ENCODE peak calls at places on chromosomes 12 and 14, in five cellular contexts. Q, W, G, H and L are unnamed samples.
A peak's percentile ranks its signal among the peaks of the same experiment; 100 is the strongest.

GRCh38 chr14:59664741-59665140 is 88.1 kb upstream of the CCDC175 start:
- DNase-seq in W (no peak), G (no peak), H (no peak), Q (no peak), L (peak; percentile 35)

GRCh38 chr14:33505963-33506329 is 444.9 kb downstream of the EGLN3 start:
- DNase-seq in W (no peak), Q (no peak), G (no peak), H (no peak), L (no peak)

GRCh38 chr14:80587096-80587724 is 354.3 kb downstream of the CEP128 start:
- DNase-seq in Q (no peak), G (peak; percentile 49), W (no peak), H (no peak), L (peak; percentile 57)

GRCh38 chr12:93089805-93090569 is 160.9 kb upstream of the EEA1 start:
- DNase-seq in W (no peak), G (peak; percentile 89), Q (no peak), H (no peak), L (no peak)

GRCh38 chr12:6335451-6336078 is 6.3 kb downstream of the TNFRSF1A start:
- DNase-seq in W (no peak), G (peak; percentile 94), H (no peak), Q (peak; percentile 79), L (peak; percentile 79)

GRCh38 chr14:37263656-37264236 is 66.0 kb downstream of the MIPOL1 start:
- DNase-seq in W (no peak), G (peak; percentile 58), Q (no peak), H (no peak), L (no peak)

GRCh38 chr12:127162902-127163301 is 1104.1 kb upstream of the TMEM132C start:
- DNase-seq in G (peak; percentile 55), Q (no peak), H (no peak), W (no peak), L (no peak)

GRCh38 chr12:29649722-29650121 is 134.0 kb downstream of the TMTC1 start:
- DNase-seq in Q (no peak), G (no peak), W (no peak), H (no peak), L (no peak)

GRCh38 chr14:20668969-20669368 is 15.4 kb upstream of the RNASE4 start:
- DNase-seq in H (no peak), G (no peak), Q (no peak), W (no peak), L (no peak)

GRCh38 chr14:58772061-58772604 is 134.4 kb downstream of the DACT1 start:
- DNase-seq in G (no peak), W (no peak), Q (no peak), H (no peak), L (no peak)

GRCh38 chr12:124928095-124928911 is 13.9 kb upstream of the UBC start:
- DNase-seq in Q (peak; percentile 66), W (no peak), H (no peak), G (no peak), L (peak; percentile 100)

GRCh38 chr14:81144811-81145598 is 75.8 kb downstream of the GTF2A1 start:
- DNase-seq in W (no peak), H (no peak), Q (no peak), G (no peak), L (no peak)

GRCh38 chr12:92134638-92135274 is 10.9 kb downstream of the BTG1 start:
- DNase-seq in Q (no peak), G (peak; percentile 63), W (no peak), H (no peak), L (no peak)

GRCh38 chr14:63276016-63276415 is 42.7 kb downstream of the GPHB5 start:
- DNase-seq in Q (no peak), H (no peak), G (no peak), W (no peak), L (no peak)

GRCh38 chr14:38724621-38725020 is 378.4 kb downstream of the SEC23A start:
- DNase-seq in W (no peak), Q (no peak), G (no peak), H (no peak), L (no peak)

GRCh38 chr14:54606631-54607133 is 39.8 kb downstream of the SAMD4A start:
- DNase-seq in W (no peak), Q (no peak), G (peak; percentile 74), H (no peak), L (no peak)
- H2AK5ac ChIP-seq in W (no peak overlapping the region), Q (no peak overlapping the region), G (no peak overlapping the region), H (no peak overlapping the region), L (no peak overlapping the region)

GRCh38 chr14:94630396-94630795 is 18.2 kb downstream of the SERPINA3 start:
- DNase-seq in W (no peak), G (no peak), H (no peak), Q (no peak), L (no peak)
- H2BK12ac ChIP-seq in W (no peak overlapping the region), G (no peak overlapping the region), H (no peak overlapping the region), Q (no peak overlapping the region), L (no peak overlapping the region)

GRCh38 chr12:67748761-67749075 is 100.2 kb downstream of the DYRK2 start:
- DNase-seq in G (no peak), H (no peak), Q (no peak), W (no peak), L (no peak)
- H3K4ac ChIP-seq in G (no peak overlapping the region), H (no peak overlapping the region), Q (no peak overlapping the region), W (no peak overlapping the region), L (no peak overlapping the region)

DNA sequence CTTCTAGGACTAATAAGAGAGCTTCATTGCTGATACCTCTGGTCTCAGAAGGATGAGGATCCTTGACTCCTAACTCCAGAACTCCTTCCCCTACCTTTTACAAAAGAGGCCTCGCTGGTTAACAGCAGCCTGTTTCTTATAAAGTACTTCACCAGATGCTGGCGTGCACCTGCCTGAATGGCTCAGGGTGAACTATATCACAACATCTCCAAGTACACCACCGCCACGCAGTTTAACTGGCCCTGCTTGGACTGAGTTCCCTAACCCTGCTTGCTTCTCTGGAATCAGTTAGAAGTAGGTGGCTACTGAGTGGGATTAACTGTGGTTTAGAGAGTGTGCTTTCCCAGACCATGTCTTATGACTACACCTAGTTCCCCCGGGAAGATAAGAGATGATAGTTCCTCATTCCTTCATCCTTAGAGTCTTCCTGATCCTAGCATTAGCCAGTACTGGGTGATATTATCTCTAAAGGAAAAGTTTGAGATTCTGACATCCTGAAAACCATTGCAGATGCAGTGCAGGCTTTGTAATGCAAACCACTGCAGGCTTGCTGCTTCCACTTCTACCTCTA is 3.0 kb downstream of the FOXJ2 start:
- DNase-seq in G (peak; percentile 33), Q (no peak), W (no peak), H (no peak), L (peak; percentile 58)
- H2AK5ac ChIP-seq in G (no peak overlapping the region), Q (no peak overlapping the region), W (no peak overlapping the region), H (no peak overlapping the region), L (no peak overlapping the region)

GRCh38 chr12:16307843-16308475 is 30.5 kb upstream of the SLC15A5 start:
- DNase-seq in H (no peak), G (no peak), Q (no peak), W (no peak), L (no peak)

DNA sequence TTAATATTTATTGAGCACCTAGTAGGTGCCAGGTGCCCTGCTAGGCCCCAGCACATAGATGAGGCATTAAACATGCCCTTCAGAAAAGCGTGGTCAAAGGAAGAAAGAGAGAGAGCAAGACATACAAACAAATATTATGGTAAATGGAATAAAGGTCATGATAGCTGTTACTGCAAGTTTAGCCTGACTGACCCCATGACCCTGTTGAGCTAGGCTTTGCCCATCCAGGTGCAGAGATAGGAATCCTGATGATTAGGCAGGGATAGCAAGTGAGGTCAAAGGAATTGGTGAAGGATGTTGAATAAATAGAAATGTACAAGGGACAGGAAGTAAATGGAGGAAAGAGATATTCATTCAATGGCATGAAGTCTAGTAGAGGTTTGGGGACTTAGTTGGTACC is 33.4 kb upstream of the SLC15A5 start:
- DNase-seq in G (no peak), H (no peak), Q (no peak), W (no peak), L (no peak)
- H2BK12ac ChIP-seq in G (no peak overlapping the region), H (no peak overlapping the region), Q (no peak overlapping the region), W (no peak overlapping the region), L (no peak overlapping the region)

GRCh38 chr12:1630081-1630826 is 1.2 kb downstream of the WNT5B start:
- DNase-seq in W (no peak), G (peak; percentile 48), H (no peak), Q (peak; percentile 78), L (no peak)
- H3K4ac ChIP-seq in W (no peak overlapping the region), G (no peak overlapping the region), H (no peak overlapping the region), Q (no peak overlapping the region), L (peak overlapping the region; percentile 44)

GRCh38 chr14:32203928-32204357 is 874 bp upstream of the RNU6-8 start:
- DNase-seq in G (no peak), H (no peak), W (peak; percentile 29), Q (peak; percentile 27), L (no peak)

GRCh38 chr14:32201816-32202467 is at the start of gene RNU6-7:
- DNase-seq in G (peak; percentile 57), W (peak; percentile 66), H (no peak), Q (peak; percentile 42), L (peak; percentile 34)

GRCh38 chr14:32202468-32202865 is 602 bp downstream of the RNU6-8 start:
- DNase-seq in Q (no peak), H (no peak), W (peak; percentile 32), G (peak; percentile 68), L (no peak)

GRCh38 chr14:32201196-32201815 is 539 bp upstream of the RNU6-7 start:
- DNase-seq in G (peak; percentile 74), H (peak; percentile 77), W (peak; percentile 80), Q (peak; percentile 97), L (peak; percentile 99)

GRCh38 chr14:32202941-32203882 is at the start of gene RNU6-8:
- DNase-seq in G (peak; percentile 88), H (peak; percentile 82), Q (peak; percentile 93), W (peak; percentile 90), L (peak; percentile 78)
- H2AK5ac ChIP-seq in G (no peak within 1 kb of the TSS), H (no peak within 1 kb of the TSS), Q (no peak within 1 kb of the TSS), W (no peak within 1 kb of the TSS), L (no peak within 1 kb of the TSS)